ENCODE peak calls at places on chromosome 19, in six cellular contexts. N is brain microvascular endothelial cell; C is heart left ventricle; Q is CD4-positive, CD25-positive, alpha-beta regulatory T cell; P is CD8-positive, alpha-beta memory T cell; Z is cardiac muscle cell. F is an unnamed sample.

GRCh38 chr19:19366691-19367396 is 38.6 kb upstream of the GATAD2A start:
- DNase-seq in N (peak), C (peak), Q (peak), P (peak), Z (peak), F (peak)

GRCh38 chr19:3752492-3752891 is 9.0 kb downstream of the APBA3 start:
- DNase-seq in N (no peak), C (no peak), Q (no peak), P (no peak), Z (no peak), F (no peak)

GRCh38 chr19:2494084-2494446 is 18.1 kb downstream of the GADD45B start:
- DNase-seq in N (peak), C (no peak), Q (no peak), P (no peak), Z (no peak), F (no peak)

GRCh38 chr19:662207-662961 is 630 bp downstream of the RNF126 start:
- DNase-seq in N (no peak), C (peak), Q (peak), P (peak), Z (peak), F (peak)

GRCh38 chr19:50203281-50204080 is at the start of gene MYH14:
- DNase-seq in N (peak), C (peak), Q (no peak), P (no peak), Z (peak), F (peak)

GRCh38 chr19:18045307-18046013 is 37.5 kb downstream of the ARRDC2 start:
- DNase-seq in N (no peak), C (no peak), Q (no peak), P (no peak), Z (no peak), F (no peak)

GRCh38 chr19:12757544-12758274 is 6.1 kb downstream of the BEST2 start:
- DNase-seq in N (peak), C (peak), Q (peak), P (peak), Z (peak), F (peak)

GRCh38 chr19:47020132-47020805 is 632 bp downstream of the NPAS1 start:
- DNase-seq in N (no peak), C (no peak), Q (no peak), P (no peak), Z (peak), F (no peak)

GRCh38 chr19:32070101-32070500 is 275.3 kb upstream of the ZNF507 start:
- DNase-seq in N (no peak), C (no peak), Q (no peak), P (no peak), Z (no peak), F (no peak)

GRCh38 chr19:4811328-4812131 is 20.0 kb downstream of the TICAM1 start:
- DNase-seq in N (peak), C (peak), Q (peak), P (peak), Z (peak), F (peak)

GRCh38 chr19:38060346-38060745 is 153.3 kb downstream of the SIPA1L3 start:
- DNase-seq in N (no peak), C (no peak), Q (no peak), P (no peak), Z (no peak), F (no peak)

GRCh38 chr19:51076602-51077213 is 6.0 kb downstream of the KLK14 start:
- DNase-seq in N (no peak), C (no peak), Q (no peak), P (no peak), Z (no peak), F (no peak)

GRCh38 chr19:53432088-53432661 is 391 bp downstream of the ZNF761 start:
- DNase-seq in N (peak), C (peak), Q (no peak), P (peak), Z (peak), F (no peak)

GRCh38 chr19:4322942-4323665 is 15.5 kb downstream of the STAP2 start:
- DNase-seq in N (no peak), C (no peak), Q (no peak), P (no peak), Z (peak), F (peak)

GRCh38 chr19:3024509-3024869 is 4.6 kb downstream of the TLE2 start:
- DNase-seq in N (no peak), C (no peak), Q (no peak), P (no peak), Z (no peak), F (no peak)

GRCh38 chr19:4717191-4717965 is 6.3 kb downstream of the DPP9 start:
- DNase-seq in N (peak), C (no peak), Q (no peak), P (no peak), Z (no peak), F (no peak)

GRCh38 chr19:24052811-24053210 is 34.2 kb upstream of the ZNF254 start:
- DNase-seq in N (no peak), C (no peak), Q (no peak), P (no peak), Z (no peak), F (no peak)

GRCh38 chr19:30676990-30677679 is 305.0 kb downstream of the ZNF536 start:
- DNase-seq in N (no peak), C (no peak), Q (no peak), P (no peak), Z (no peak), F (no peak)

GRCh38 chr19:49978324-49978723 is 17.4 kb upstream of the SIGLEC11 start:
- DNase-seq in N (no peak), C (no peak), Q (no peak), P (no peak), Z (no peak), F (no peak)

GRCh38 chr19:1748115-1748702 is 5.1 kb upstream of the ONECUT3 start:
- DNase-seq in N (no peak), C (no peak), Q (no peak), P (no peak), Z (no peak), F (no peak)

GRCh38 chr19:2191456-2191931 is 27.8 kb downstream of the DOT1L start:
- DNase-seq in N (no peak), C (no peak), Q (no peak), P (no peak), Z (no peak), F (no peak)

GRCh38 chr19:48925240-48925843 is 8.2 kb upstream of the DHDH start:
- DNase-seq in N (peak), C (no peak), Q (no peak), P (no peak), Z (no peak), F (peak)

GRCh38 chr19:2096543-2097329 is at the start of gene IZUMO4:
- DNase-seq in N (peak), C (peak), Q (peak), P (peak), Z (peak), F (peak)

GRCh38 chr19:47766670-47767069 is 11.8 kb upstream of the SELENOW start:
- DNase-seq in N (no peak), C (no peak), Q (no peak), P (no peak), Z (no peak), F (no peak)

GRCh38 chr19:30083125-30083681 is 141.2 kb downstream of the URI1 start:
- DNase-seq in N (no peak), C (peak), Q (no peak), P (no peak), Z (no peak), F (no peak)

GRCh38 chr19:23914402-23915286 is at the start of gene ZNF726:
- DNase-seq in N (peak), C (peak), Q (peak), P (peak), Z (peak), F (peak)

GRCh38 chr19:41299046-41299754 is 10.8 kb upstream of the CCDC97 start:
- DNase-seq in N (no peak), C (no peak), Q (no peak), P (no peak), Z (no peak), F (no peak)
- H3K27ac ChIP-seq in N (peak), C (peak), Q (peak), P (peak), Z (peak), F (peak)

GRCh38 chr19:16577531-16578052 is 5.4 kb upstream of the SLC35E1 start:
- DNase-seq in N (no peak), C (peak), Q (no peak), P (no peak), Z (no peak), F (no peak)
- H3K27ac ChIP-seq in N (no peak), C (no peak), Q (no peak), P (no peak), Z (peak), F (no peak)

GRCh38 chr19:10736189-10736588 is 18.3 kb downstream of the DNM2 start:
- DNase-seq in N (no peak), C (no peak), Q (no peak), P (no peak), Z (no peak), F (no peak)
- H3K27ac ChIP-seq in N (no peak), C (peak), Q (no peak), P (peak), Z (peak), F (no peak)

GRCh38 chr19:35066691-35067563 is 25.4 kb downstream of the HPN start:
- DNase-seq in N (peak), C (peak), Q (peak), P (peak), Z (peak), F (peak)
- H3K27ac ChIP-seq in N (no peak), C (no peak), Q (no peak), P (no peak), Z (no peak), F (no peak)

F was measured in adrenal gland.